ENCODE peak calls at places on chromosomes 5 and 9, in four cellular contexts. S, I, T and Z are unnamed samples.

GRCh38 chr9:104247899-104248460 is 153.9 kb downstream of the SMC2 start:
- DNase-seq in S (no peak), I (no peak), T (no peak), Z (no peak)

GRCh38 chr5:154273028-154273617 is 82.6 kb downstream of the GALNT10 start:
- DNase-seq in T (no peak), I (peak; percentile 19), S (peak; percentile 43), Z (no peak)

GRCh38 chr5:92758552-92758951 is 822.5 kb downstream of the NR2F1-AS1 start:
- DNase-seq in T (no peak), S (peak; percentile 55), I (no peak), Z (no peak)

GRCh38 chr5:96893342-96893741 is 17.0 kb downstream of the ERAP2 start:
- DNase-seq in I (peak; percentile 70), T (peak; percentile 23), S (peak; percentile 87), Z (no peak)

GRCh38 chr5:176875014-176875550 is 24.1 kb downstream of the HK3 start:
- DNase-seq in I (no peak), T (peak; percentile 44), S (no peak), Z (no peak)

GRCh38 chr9:125803526-125803925 is 56.4 kb downstream of the PBX3 start:
- DNase-seq in I (no peak), T (no peak), S (no peak), Z (no peak)

GRCh38 chr9:16612627-16613026 is 257.8 kb downstream of the BNC2 start:
- DNase-seq in I (no peak), T (no peak), S (no peak), Z (no peak)

GRCh38 chr9:91711755-91712591 is 238.1 kb downstream of the ROR2 start:
- DNase-seq in S (peak; percentile 2), T (no peak), I (no peak), Z (no peak)

GRCh38 chr5:88792144-88792840 is 90.7 kb downstream of the MEF2C start:
- DNase-seq in S (peak; percentile 60), I (peak; percentile 4), T (no peak), Z (no peak)

GRCh38 chr5:68500828-68501227 is 285.3 kb downstream of the PIK3R1 start:
- DNase-seq in T (no peak), I (no peak), S (no peak), Z (no peak)

GRCh38 chr5:55899344-55899743 is 48.2 kb downstream of the IL31RA start:
- DNase-seq in I (no peak), S (peak; percentile 32), T (no peak), Z (no peak)

GRCh38 chr5:175027390-175027789 is 303.0 kb downstream of the MSX2 start:
- DNase-seq in S (no peak), I (no peak), T (no peak), Z (no peak)

GRCh38 chr5:55344392-55344992 is 36.7 kb downstream of the MTREX start:
- DNase-seq in I (peak; percentile 46), T (peak; percentile 59), S (peak; percentile 78), Z (peak; percentile 74)

GRCh38 chr5:107483625-107484024 is 187.1 kb downstream of the EFNA5 start:
- DNase-seq in S (no peak), T (no peak), I (no peak), Z (no peak)

GRCh38 chr9:123412171-123412820 is 56.3 kb downstream of the CRB2 start:
- DNase-seq in T (no peak), I (no peak), S (no peak), Z (peak; percentile 12)

GRCh38 chr9:126056312-126057021 is 270.2 kb upstream of the MVB12B start:
- DNase-seq in T (no peak), I (no peak), S (no peak), Z (no peak)

GRCh38 chr5:146291421-146292074 is 47.1 kb upstream of the POU4F3 start:
- DNase-seq in T (peak; percentile 38), I (peak; percentile 42), S (peak; percentile 51), Z (no peak)

GRCh38 chr9:99264070-99264469 is 42.0 kb downstream of the SEC61B start:
- DNase-seq in T (peak; percentile 48), I (no peak), S (no peak), Z (no peak)

GRCh38 chr9:86598411-86599239 is 244.4 kb upstream of the TUT7 start:
- DNase-seq in S (no peak), I (no peak), T (no peak), Z (no peak)

GRCh38 chr9:129676287-129676686 is 10.8 kb downstream of the PRRX2 start:
- DNase-seq in T (no peak), I (no peak), S (no peak), Z (no peak)

GRCh38 chr5:63963080-63963735 is 963 bp upstream of the HTR1A start:
- DNase-seq in I (peak; percentile 56), S (peak; percentile 62), T (peak; percentile 46), Z (peak; percentile 32)

GRCh38 chr5:176167800-176168199 is 70.4 kb upstream of the SIMC1 start:
- DNase-seq in S (no peak), T (no peak), I (no peak), Z (no peak)

GRCh38 chr5:178788381-178789085 is 58.1 kb upstream of the ZNF354A start:
- DNase-seq in S (no peak), T (no peak), I (no peak), Z (no peak)

GRCh38 chr9:88266416-88266815 is 121.8 kb upstream of the SPIN1 start:
- DNase-seq in I (no peak), S (no peak), T (no peak), Z (no peak)

GRCh38 chr9:96027271-96028131 is 152.0 kb downstream of the ERCC6L2 start:
- DNase-seq in I (no peak), S (no peak), T (no peak), Z (peak; percentile 44)

GRCh38 chr9:14170392-14170931 is 143.5 kb downstream of the NFIB start:
- DNase-seq in I (no peak), T (no peak), S (no peak), Z (no peak)

GRCh38 chr5:131379723-131380122 is 115.9 kb downstream of the CDC42SE2 start:
- DNase-seq in I (peak; percentile 44), T (no peak), S (peak; percentile 75), Z (no peak)

GRCh38 chr5:93622240-93622885 is 39.3 kb downstream of the NR2F1 start:
- DNase-seq in I (no peak), T (peak; percentile 51), S (peak; percentile 73), Z (no peak)

GRCh38 chr5:91898865-91899264 is 515.7 kb upstream of the ARRDC3 start:
- DNase-seq in T (peak; percentile 19), I (no peak), S (no peak), Z (peak; percentile 32)

GRCh38 chr5:103927739-103928138 is 365.1 kb upstream of the NUDT12 start:
- DNase-seq in I (no peak), T (no peak), S (no peak), Z (no peak)

GRCh38 chr9:100219347-100219746 is 120.3 kb downstream of the INVS start:
- DNase-seq in S (no peak), T (no peak), I (no peak), Z (no peak)

GRCh38 chr9:95822583-95823431 is 52.7 kb upstream of the ERCC6L2 start:
- DNase-seq in T (no peak), S (peak; percentile 93), I (peak; percentile 93), Z (no peak)

GRCh38 chr5:33129309-33129708 is 311.5 kb upstream of the TARS1 start:
- DNase-seq in I (no peak), S (no peak), T (no peak), Z (no peak)

GRCh38 chr9:26551451-26551850 is 341.2 kb downstream of the CAAP1 start:
- DNase-seq in T (no peak), S (no peak), I (no peak), Z (no peak)

GRCh38 chr5:33475706-33476105 is 34.9 kb downstream of the TARS1 start:
- DNase-seq in I (no peak), T (no peak), S (no peak), Z (no peak)

GRCh38 chr5:155260798-155261197 is 247.2 kb downstream of the KIF4B start:
- DNase-seq in S (no peak), T (no peak), I (no peak), Z (no peak)

GRCh38 chr5:15249152-15249551 is 250.8 kb upstream of the FBXL7 start:
- DNase-seq in T (no peak), S (peak; percentile 71), I (peak; percentile 39), Z (no peak)

GRCh38 chr5:14039576-14039975 is 95.1 kb upstream of the DNAH5 start:
- DNase-seq in I (no peak), T (no peak), S (peak; percentile 50), Z (no peak)

GRCh38 chr9:12716823-12717222 is 23.6 kb downstream of the TYRP1 start:
- DNase-seq in I (no peak), T (no peak), S (no peak), Z (no peak)
- TF ChIP-seq CTCF in I (no peak), T (peak; percentile 34), S (no peak), Z (no peak)

DNA sequence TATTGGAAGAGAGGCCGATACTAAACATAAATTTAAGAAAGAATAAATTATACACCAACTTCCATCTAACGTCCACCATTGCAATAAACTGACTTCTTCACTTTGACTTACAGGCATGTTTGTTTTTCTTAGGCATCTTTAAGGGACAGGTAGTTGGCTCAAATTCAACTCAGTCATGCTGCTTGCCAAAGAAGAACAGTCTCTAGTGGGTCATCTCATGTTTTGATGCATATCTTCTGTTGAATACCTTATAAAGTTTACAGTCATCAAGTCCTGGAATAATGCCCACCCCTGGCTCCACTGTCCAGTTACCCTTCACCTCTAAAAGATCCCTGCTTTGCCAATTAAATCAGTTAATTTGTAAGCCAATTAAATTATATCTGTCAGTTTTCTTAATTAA is 328.2 kb upstream of the GRAMD2B start:
- DNase-seq in S (no peak), I (no peak), T (no peak), Z (no peak)
- TF ChIP-seq CTCF in S (no peak), I (no peak), T (no peak), Z (no peak)

DNA sequence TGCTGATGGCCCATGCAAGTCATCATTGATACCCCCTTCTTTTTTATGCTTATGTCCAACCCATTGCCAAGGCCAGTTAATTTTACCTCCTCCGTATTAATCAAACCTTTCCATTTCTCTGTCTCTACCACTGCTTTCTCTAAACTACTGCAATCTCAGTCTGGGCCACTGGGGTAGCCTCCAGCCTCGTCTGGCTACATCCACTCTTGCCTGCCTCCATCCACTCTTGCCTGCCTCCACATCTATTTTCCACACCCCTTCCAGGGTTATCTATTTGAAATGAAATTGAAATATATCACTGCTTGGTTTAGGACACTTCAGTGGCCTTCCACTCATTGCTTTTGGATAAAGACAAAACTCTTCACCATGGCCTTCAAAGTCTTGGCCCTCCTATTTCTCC is 425.3 kb upstream of the CLINT1 start:
- DNase-seq in I (no peak), T (no peak), S (no peak), Z (no peak)
- TF ChIP-seq CTCF in I (no peak), T (no peak), S (no peak), Z (no peak)

GRCh38 chr5:76016258-76016657 is 66.9 kb upstream of the SV2C start:
- DNase-seq in I (no peak), T (no peak), S (no peak), Z (no peak)

GRCh38 chr5:76014005-76014404 is 69.2 kb upstream of the SV2C start:
- DNase-seq in T (no peak), I (no peak), S (no peak), Z (no peak)
- TF ChIP-seq CTCF in T (no peak), I (no peak), S (no peak), Z (no peak)

GRCh38 chr5:59711316-59711715 is 182.2 kb downstream of the PDE4D start:
- DNase-seq in I (no peak), S (no peak), T (no peak), Z (no peak)
- TF ChIP-seq CTCF in I (no peak), S (no peak), T (no peak), Z (no peak)

GRCh38 chr5:28219539-28219938 is 1181.2 kb upstream of the CDH9 start:
- DNase-seq in T (no peak), I (no peak), S (no peak), Z (no peak)
- TF ChIP-seq CTCF in T (no peak), I (no peak), S (no peak), Z (no peak)